ENCODE peak calls at places on chromosomes 16 and 17, in five cellular contexts. W is glutamatergic neuron, Z is nephron progenitor cell, J is stomach, T is tibial artery. E is an unnamed sample.

GRCh38 chr17:73278465-73279453 is 17.1 kb upstream of the CPSF4L start:
- DNase-seq in W (no peak), Z (no peak), J (peak; percentile 51), T (peak; percentile 51), E (no peak)

GRCh38 chr17:43384476-43384862 is 14.3 kb upstream of the ARL4D start:
- DNase-seq in W (no peak), Z (no peak), J (no peak), T (no peak), E (no peak)

GRCh38 chr17:57935833-57936807 is 19.1 kb downstream of the CUEDC1 start:
- DNase-seq in W (no peak), Z (peak; percentile 43), J (no peak), T (peak; percentile 57), E (no peak)

GRCh38 chr17:18070861-18071340 is 16.8 kb upstream of the DRG2 start:
- DNase-seq in W (peak; percentile 20), Z (peak; percentile 31), J (no peak), T (no peak), E (no peak)

GRCh38 chr17:15169676-15170075 is 95.5 kb downstream of the PMP22 start:
- DNase-seq in W (no peak), Z (no peak), J (no peak), T (no peak), E (no peak)

GRCh38 chr16:50489187-50489586 is 59.0 kb upstream of the NKD1 start:
- DNase-seq in W (no peak), Z (no peak), J (no peak), T (no peak), E (no peak)

GRCh38 chr16:81708459-81709368 is 70.4 kb upstream of the PLCG2 start:
- DNase-seq in W (no peak), Z (no peak), J (peak; percentile 54), T (no peak), E (no peak)

GRCh38 chr16:642189-643049 is 791 bp downstream of the MCRIP2 start:
- DNase-seq in W (no peak), Z (peak; percentile 61), J (peak; percentile 85), T (no peak), E (peak; percentile 91)

GRCh38 chr17:50989149-50989548 is 123.0 kb upstream of the TOB1 start:
- DNase-seq in W (no peak), Z (no peak), J (no peak), T (no peak), E (no peak)

GRCh38 chr16:67445441-67445912 is 14.6 kb downstream of the HSD11B2 start:
- DNase-seq in W (no peak), Z (no peak), J (no peak), T (no peak), E (no peak)

GRCh38 chr17:43581581-43581980 is 35.4 kb upstream of the ETV4 start:
- DNase-seq in W (no peak), Z (no peak), J (no peak), T (no peak), E (no peak)

GRCh38 chr17:73045722-73046121 is 46.8 kb downstream of the SLC39A11 start:
- DNase-seq in W (no peak), Z (no peak), J (no peak), T (no peak), E (no peak)

GRCh38 chr16:68377667-68378420 is 67.0 kb downstream of the PRMT7 start:
- DNase-seq in W (no peak), Z (no peak), J (peak; percentile 34), T (no peak), E (no peak)

GRCh38 chr16:24943471-24943870 is 71.7 kb downstream of the ARHGAP17 start:
- DNase-seq in W (no peak), Z (no peak), J (no peak), T (no peak), E (no peak)

GRCh38 chr17:56597495-56597990 is 4.0 kb downstream of the NOG start:
- DNase-seq in W (peak; percentile 61), Z (peak; percentile 75), J (no peak), T (no peak), E (peak; percentile 68)

GRCh38 chr17:40121191-40121885 is 433 bp upstream of the MSL1 start:
- DNase-seq in W (no peak), Z (no peak), J (no peak), T (no peak), E (peak; percentile 89)

GRCh38 chr17:76573096-76573495 is 12.6 kb downstream of the ST6GALNAC2 start:
- DNase-seq in W (no peak), Z (no peak), J (no peak), T (no peak), E (no peak)

GRCh38 chr17:41617136-41617535 is 4.6 kb upstream of the KRT16 start:
- DNase-seq in W (peak; percentile 9), Z (no peak), J (no peak), T (no peak), E (no peak)

GRCh38 chr17:73628642-73629552 is 15.3 kb downstream of the SDK2 start:
- DNase-seq in W (no peak), Z (no peak), J (no peak), T (no peak), E (no peak)

GRCh38 chr16:75488322-75488721 is 6.9 kb downstream of the CHST6 start:
- DNase-seq in W (no peak), Z (no peak), J (no peak), T (no peak), E (no peak)

GRCh38 chr16:75494696-75495601 is at the start of gene CHST6:
- DNase-seq in W (peak; percentile 38), Z (peak; percentile 70), J (no peak), T (no peak), E (no peak)

GRCh38 chr16:75496546-75496945 is 1.3 kb upstream of the CHST6 start:
- DNase-seq in W (no peak), Z (no peak), J (no peak), T (no peak), E (no peak)

GRCh38 chr16:75494184-75494583 is 1.1 kb downstream of the CHST6 start:
- DNase-seq in W (no peak), Z (no peak), J (no peak), T (no peak), E (no peak)

DNA sequence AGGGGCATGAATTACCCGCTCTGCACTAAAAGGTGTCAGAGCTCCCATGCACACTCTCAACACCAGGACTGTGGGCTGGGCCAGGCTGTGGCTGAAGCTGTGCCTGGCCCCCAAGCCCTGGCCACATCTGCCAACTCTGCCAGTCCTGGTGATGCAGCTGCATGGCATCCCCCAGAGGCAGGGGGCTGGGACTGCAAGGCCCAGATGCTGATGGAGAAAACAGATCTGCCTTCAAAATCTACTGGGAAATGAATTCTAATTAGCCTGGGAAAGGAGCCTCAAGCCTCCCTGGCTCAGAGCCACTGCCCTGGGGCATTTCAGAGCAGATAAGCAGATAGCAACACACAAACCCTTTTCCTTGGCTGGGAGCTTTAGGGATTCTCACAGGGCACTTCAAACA is 3.4 kb downstream of the CHST6 start:
- DNase-seq in W (peak; percentile 82), Z (no peak), J (no peak), T (no peak), E (peak; percentile 33)
- TF ChIP-seq CTCF in W (peak; percentile 26), Z (no peak), J (no peak), T (no peak), E (no peak)

GRCh38 chr17:81429813-81430510 is 34.7 kb downstream of the BAHCC1 start:
- DNase-seq in W (no peak), Z (no peak), J (no peak), T (no peak), E (no peak)
- TF ChIP-seq CTCF in W (no peak), Z (no peak), J (no peak), T (no peak), E (no peak)

DNA sequence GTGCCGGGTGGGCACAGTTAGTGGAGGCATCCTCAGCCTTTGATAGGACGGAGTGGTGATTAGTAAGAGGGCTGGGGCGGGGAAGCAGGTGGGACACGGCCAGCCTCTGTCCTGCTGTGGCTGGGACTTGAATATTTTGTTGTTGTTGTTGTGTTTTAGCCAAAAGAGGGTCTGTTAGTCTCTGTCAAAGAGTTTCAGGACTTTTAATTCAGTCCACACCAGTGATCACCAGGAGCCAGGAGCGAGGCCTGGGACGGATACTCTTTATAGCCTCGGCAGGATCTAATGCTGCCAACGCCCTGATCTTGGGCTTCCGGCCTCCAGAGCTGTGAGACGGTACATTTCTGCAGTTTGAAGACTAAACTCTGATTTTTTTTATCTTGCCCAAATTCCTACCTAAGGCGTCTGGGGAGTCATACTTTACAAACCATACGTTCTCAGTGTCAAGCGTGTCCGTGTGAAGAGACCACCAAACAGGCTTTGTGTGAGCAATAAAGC is 2.9 kb upstream of the RNF213 start:
- DNase-seq in W (no peak), Z (no peak), J (no peak), T (no peak), E (no peak)
- TF ChIP-seq CTCF in W (no peak), Z (no peak), J (no peak), T (no peak), E (no peak)

GRCh38 chr16:47727131-47727530 is 266.0 kb downstream of the PHKB start:
- DNase-seq in W (no peak), Z (no peak), J (no peak), T (no peak), E (no peak)
- TF ChIP-seq CTCF in W (no peak), Z (no peak), J (no peak), T (no peak), E (no peak)

DNA sequence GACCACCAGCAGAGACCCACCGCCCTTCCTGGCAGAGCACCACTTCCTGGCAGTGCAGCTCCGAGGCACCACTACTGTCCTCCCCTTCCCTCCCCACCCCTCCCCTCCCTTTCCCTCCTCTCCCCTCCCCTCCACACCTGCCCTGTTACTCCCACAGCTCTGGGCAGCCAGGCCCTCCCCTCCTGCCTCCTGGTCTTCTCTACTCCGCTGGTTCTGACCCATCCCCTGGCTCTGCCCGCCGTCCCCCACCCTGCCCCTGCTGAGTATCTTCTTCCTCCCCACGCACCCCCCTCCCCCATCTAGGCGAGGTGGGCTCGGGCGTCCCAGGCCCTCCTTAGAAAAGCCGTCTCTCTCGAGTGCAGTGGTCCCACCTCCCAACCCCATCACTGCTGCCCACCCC is 77.7 kb downstream of the AMFR start:
- DNase-seq in W (no peak), Z (no peak), J (no peak), T (no peak), E (no peak)
- TF ChIP-seq CTCF in W (no peak), Z (no peak), J (no peak), T (no peak), E (no peak)

GRCh38 chr16:14309001-14309886 is 238.1 kb downstream of the MRTFB start:
- DNase-seq in W (no peak), Z (no peak), J (peak; percentile 42), T (no peak), E (no peak)
- TF ChIP-seq CTCF in W (no peak), Z (no peak), J (no peak), T (no peak), E (no peak)